ENCODE peak calls at places on chromosomes 12 and 14, in nine cellular contexts. One of them, this sample, is unnamed.

GRCh38 chr12:115763982-115764621 is 513.4 kb downstream of the MED13L start:
- DNase-seq in activated gamma-delta T cell treated with Interleukin-2 at 50 U/mL for 16 hours: no peak
- DNase-seq in stimulated activated CD4-positive, alpha-beta T cell treated with anti-CD3 and anti-CD28 coated beads, Interleukin-15, amount 100 ng/mL, for 1 hour: no peak
- DNase-seq in T-cell: no peak
- DNase-seq in H9: no peak
- DNase-seq in activated CD8-positive, alpha-beta memory T cell treated with anti-CD3 and anti-CD28 coated beads for 48 hours: no peak
- DNase-seq in A549: no peak
- DNase-seq in D341Med: no peak
- DNase-seq in NCI-H526 treated with DMSO at 0.1 percent for 48 hours: no peak
- DNase-seq in this sample: no peak

GRCh38 chr14:21057803-21058675 is at the start of gene RNASE8:
- DNase-seq in activated gamma-delta T cell treated with Interleukin-2 at 50 U/mL for 16 hours: no peak
- DNase-seq in stimulated activated CD4-positive, alpha-beta T cell treated with anti-CD3 and anti-CD28 coated beads, Interleukin-15, amount 100 ng/mL, for 1 hour: no peak
- DNase-seq in T-cell: no peak
- DNase-seq in H9: no peak
- DNase-seq in activated CD8-positive, alpha-beta memory T cell treated with anti-CD3 and anti-CD28 coated beads for 48 hours: no peak
- DNase-seq in A549: no peak
- DNase-seq in D341Med: no peak
- DNase-seq in NCI-H526 treated with DMSO at 0.1 percent for 48 hours: no peak
- DNase-seq in this sample: peak

GRCh38 chr14:61668267-61668666 is 27.0 kb upstream of the HIF1A start:
- DNase-seq in activated gamma-delta T cell treated with Interleukin-2 at 50 U/mL for 16 hours: no peak
- DNase-seq in stimulated activated CD4-positive, alpha-beta T cell treated with anti-CD3 and anti-CD28 coated beads, Interleukin-15, amount 100 ng/mL, for 1 hour: no peak
- DNase-seq in T-cell: no peak
- DNase-seq in H9: no peak
- DNase-seq in activated CD8-positive, alpha-beta memory T cell treated with anti-CD3 and anti-CD28 coated beads for 48 hours: no peak
- DNase-seq in A549: peak
- DNase-seq in D341Med: no peak
- DNase-seq in NCI-H526 treated with DMSO at 0.1 percent for 48 hours: no peak
- DNase-seq in this sample: peak

GRCh38 chr12:4168041-4168440 is 105.5 kb upstream of the CCND2 start:
- DNase-seq in activated gamma-delta T cell treated with Interleukin-2 at 50 U/mL for 16 hours: no peak
- DNase-seq in stimulated activated CD4-positive, alpha-beta T cell treated with anti-CD3 and anti-CD28 coated beads, Interleukin-15, amount 100 ng/mL, for 1 hour: no peak
- DNase-seq in T-cell: no peak
- DNase-seq in H9: no peak
- DNase-seq in activated CD8-positive, alpha-beta memory T cell treated with anti-CD3 and anti-CD28 coated beads for 48 hours: no peak
- DNase-seq in A549: no peak
- DNase-seq in D341Med: no peak
- DNase-seq in NCI-H526 treated with DMSO at 0.1 percent for 48 hours: no peak
- DNase-seq in this sample: no peak

GRCh38 chr12:106226884-106227640 is 20.8 kb downstream of the CKAP4 start:
- DNase-seq in activated gamma-delta T cell treated with Interleukin-2 at 50 U/mL for 16 hours: peak
- DNase-seq in stimulated activated CD4-positive, alpha-beta T cell treated with anti-CD3 and anti-CD28 coated beads, Interleukin-15, amount 100 ng/mL, for 1 hour: no peak
- DNase-seq in T-cell: no peak
- DNase-seq in H9: peak
- DNase-seq in activated CD8-positive, alpha-beta memory T cell treated with anti-CD3 and anti-CD28 coated beads for 48 hours: no peak
- DNase-seq in A549: peak
- DNase-seq in D341Med: peak
- DNase-seq in NCI-H526 treated with DMSO at 0.1 percent for 48 hours: no peak
- DNase-seq in this sample: peak

GRCh38 chr12:88993655-88994054 is 358.6 kb downstream of the DUSP6 start:
- DNase-seq in activated gamma-delta T cell treated with Interleukin-2 at 50 U/mL for 16 hours: no peak
- DNase-seq in stimulated activated CD4-positive, alpha-beta T cell treated with anti-CD3 and anti-CD28 coated beads, Interleukin-15, amount 100 ng/mL, for 1 hour: no peak
- DNase-seq in T-cell: no peak
- DNase-seq in H9: no peak
- DNase-seq in activated CD8-positive, alpha-beta memory T cell treated with anti-CD3 and anti-CD28 coated beads for 48 hours: no peak
- DNase-seq in A549: peak
- DNase-seq in D341Med: no peak
- DNase-seq in NCI-H526 treated with DMSO at 0.1 percent for 48 hours: peak
- DNase-seq in this sample: no peak

GRCh38 chr12:117228239-117228638 is 38.0 kb upstream of the FBXO21 start:
- DNase-seq in activated gamma-delta T cell treated with Interleukin-2 at 50 U/mL for 16 hours: no peak
- DNase-seq in stimulated activated CD4-positive, alpha-beta T cell treated with anti-CD3 and anti-CD28 coated beads, Interleukin-15, amount 100 ng/mL, for 1 hour: no peak
- DNase-seq in T-cell: no peak
- DNase-seq in H9: no peak
- DNase-seq in activated CD8-positive, alpha-beta memory T cell treated with anti-CD3 and anti-CD28 coated beads for 48 hours: no peak
- DNase-seq in A549: peak
- DNase-seq in D341Med: no peak
- DNase-seq in NCI-H526 treated with DMSO at 0.1 percent for 48 hours: no peak
- DNase-seq in this sample: no peak

GRCh38 chr12:89525002-89525823 is 617 bp upstream of the GALNT4 start:
- DNase-seq in activated gamma-delta T cell treated with Interleukin-2 at 50 U/mL for 16 hours: peak
- DNase-seq in stimulated activated CD4-positive, alpha-beta T cell treated with anti-CD3 and anti-CD28 coated beads, Interleukin-15, amount 100 ng/mL, for 1 hour: peak
- DNase-seq in T-cell: no peak
- DNase-seq in H9: peak
- DNase-seq in activated CD8-positive, alpha-beta memory T cell treated with anti-CD3 and anti-CD28 coated beads for 48 hours: no peak
- DNase-seq in A549: peak
- DNase-seq in D341Med: peak
- DNase-seq in NCI-H526 treated with DMSO at 0.1 percent for 48 hours: peak
- DNase-seq in this sample: peak

GRCh38 chr14:23360496-23360895 is 4.5 kb downstream of the EFS start:
- DNase-seq in activated gamma-delta T cell treated with Interleukin-2 at 50 U/mL for 16 hours: no peak
- DNase-seq in stimulated activated CD4-positive, alpha-beta T cell treated with anti-CD3 and anti-CD28 coated beads, Interleukin-15, amount 100 ng/mL, for 1 hour: no peak
- DNase-seq in T-cell: no peak
- DNase-seq in H9: peak
- DNase-seq in activated CD8-positive, alpha-beta memory T cell treated with anti-CD3 and anti-CD28 coated beads for 48 hours: no peak
- DNase-seq in A549: peak
- DNase-seq in D341Med: no peak
- DNase-seq in NCI-H526 treated with DMSO at 0.1 percent for 48 hours: no peak
- DNase-seq in this sample: no peak

GRCh38 chr12:31206038-31206670 is 119.8 kb downstream of the SINHCAF start:
- DNase-seq in activated gamma-delta T cell treated with Interleukin-2 at 50 U/mL for 16 hours: no peak
- DNase-seq in stimulated activated CD4-positive, alpha-beta T cell treated with anti-CD3 and anti-CD28 coated beads, Interleukin-15, amount 100 ng/mL, for 1 hour: no peak
- DNase-seq in T-cell: no peak
- DNase-seq in H9: peak
- DNase-seq in activated CD8-positive, alpha-beta memory T cell treated with anti-CD3 and anti-CD28 coated beads for 48 hours: no peak
- DNase-seq in A549: no peak
- DNase-seq in D341Med: no peak
- DNase-seq in NCI-H526 treated with DMSO at 0.1 percent for 48 hours: no peak
- DNase-seq in this sample: no peak

GRCh38 chr12:25752910-25753309 is 199.8 kb upstream of the LMNTD1 start:
- DNase-seq in activated gamma-delta T cell treated with Interleukin-2 at 50 U/mL for 16 hours: no peak
- DNase-seq in stimulated activated CD4-positive, alpha-beta T cell treated with anti-CD3 and anti-CD28 coated beads, Interleukin-15, amount 100 ng/mL, for 1 hour: no peak
- DNase-seq in T-cell: no peak
- DNase-seq in H9: no peak
- DNase-seq in activated CD8-positive, alpha-beta memory T cell treated with anti-CD3 and anti-CD28 coated beads for 48 hours: no peak
- DNase-seq in A549: no peak
- DNase-seq in D341Med: no peak
- DNase-seq in NCI-H526 treated with DMSO at 0.1 percent for 48 hours: no peak
- DNase-seq in this sample: no peak

GRCh38 chr12:69129564-69129963 is 109.8 kb upstream of the CPSF6 start:
- DNase-seq in activated gamma-delta T cell treated with Interleukin-2 at 50 U/mL for 16 hours: no peak
- DNase-seq in stimulated activated CD4-positive, alpha-beta T cell treated with anti-CD3 and anti-CD28 coated beads, Interleukin-15, amount 100 ng/mL, for 1 hour: no peak
- DNase-seq in T-cell: no peak
- DNase-seq in H9: no peak
- DNase-seq in activated CD8-positive, alpha-beta memory T cell treated with anti-CD3 and anti-CD28 coated beads for 48 hours: no peak
- DNase-seq in A549: no peak
- DNase-seq in D341Med: no peak
- DNase-seq in NCI-H526 treated with DMSO at 0.1 percent for 48 hours: no peak
- DNase-seq in this sample: no peak

GRCh38 chr14:99516156-99517045 is 35.2 kb downstream of the CCNK start:
- DNase-seq in activated gamma-delta T cell treated with Interleukin-2 at 50 U/mL for 16 hours: peak
- DNase-seq in stimulated activated CD4-positive, alpha-beta T cell treated with anti-CD3 and anti-CD28 coated beads, Interleukin-15, amount 100 ng/mL, for 1 hour: no peak
- DNase-seq in T-cell: no peak
- DNase-seq in H9: peak
- DNase-seq in activated CD8-positive, alpha-beta memory T cell treated with anti-CD3 and anti-CD28 coated beads for 48 hours: no peak
- DNase-seq in A549: no peak
- DNase-seq in D341Med: no peak
- DNase-seq in NCI-H526 treated with DMSO at 0.1 percent for 48 hours: no peak
- DNase-seq in this sample: no peak

GRCh38 chr14:64060648-64061096 is 207.9 kb downstream of the SYNE2 start:
- DNase-seq in activated gamma-delta T cell treated with Interleukin-2 at 50 U/mL for 16 hours: no peak
- DNase-seq in stimulated activated CD4-positive, alpha-beta T cell treated with anti-CD3 and anti-CD28 coated beads, Interleukin-15, amount 100 ng/mL, for 1 hour: no peak
- DNase-seq in T-cell: no peak
- DNase-seq in H9: peak
- DNase-seq in activated CD8-positive, alpha-beta memory T cell treated with anti-CD3 and anti-CD28 coated beads for 48 hours: no peak
- DNase-seq in A549: peak
- DNase-seq in D341Med: peak
- DNase-seq in NCI-H526 treated with DMSO at 0.1 percent for 48 hours: no peak
- DNase-seq in this sample: peak

GRCh38 chr12:132535046-132535445 is 45.1 kb downstream of the FBRSL1 start:
- DNase-seq in activated gamma-delta T cell treated with Interleukin-2 at 50 U/mL for 16 hours: no peak
- DNase-seq in stimulated activated CD4-positive, alpha-beta T cell treated with anti-CD3 and anti-CD28 coated beads, Interleukin-15, amount 100 ng/mL, for 1 hour: no peak
- DNase-seq in T-cell: no peak
- DNase-seq in H9: no peak
- DNase-seq in activated CD8-positive, alpha-beta memory T cell treated with anti-CD3 and anti-CD28 coated beads for 48 hours: no peak
- DNase-seq in A549: no peak
- DNase-seq in D341Med: no peak
- DNase-seq in NCI-H526 treated with DMSO at 0.1 percent for 48 hours: no peak
- DNase-seq in this sample: no peak

GRCh38 chr12:56078931-56079728 is 835 bp upstream of the ERBB3 start:
- DNase-seq in activated gamma-delta T cell treated with Interleukin-2 at 50 U/mL for 16 hours: peak
- DNase-seq in stimulated activated CD4-positive, alpha-beta T cell treated with anti-CD3 and anti-CD28 coated beads, Interleukin-15, amount 100 ng/mL, for 1 hour: peak
- DNase-seq in T-cell: no peak
- DNase-seq in H9: peak
- DNase-seq in activated CD8-positive, alpha-beta memory T cell treated with anti-CD3 and anti-CD28 coated beads for 48 hours: peak
- DNase-seq in A549: peak
- DNase-seq in D341Med: peak
- DNase-seq in NCI-H526 treated with DMSO at 0.1 percent for 48 hours: peak
- DNase-seq in this sample: peak

GRCh38 chr12:65881965-65882413 is 57.7 kb downstream of the HMGA2 start:
- DNase-seq in activated gamma-delta T cell treated with Interleukin-2 at 50 U/mL for 16 hours: peak
- DNase-seq in stimulated activated CD4-positive, alpha-beta T cell treated with anti-CD3 and anti-CD28 coated beads, Interleukin-15, amount 100 ng/mL, for 1 hour: no peak
- DNase-seq in T-cell: no peak
- DNase-seq in H9: peak
- DNase-seq in activated CD8-positive, alpha-beta memory T cell treated with anti-CD3 and anti-CD28 coated beads for 48 hours: no peak
- DNase-seq in A549: no peak
- DNase-seq in D341Med: no peak
- DNase-seq in NCI-H526 treated with DMSO at 0.1 percent for 48 hours: no peak
- DNase-seq in this sample: peak